ENCODE peak calls at places on chromosomes 6 and 20, in five cellular contexts. N is GM23248, E is uterus, W is suprapubic skin, B is testis. O is an unnamed sample.

GRCh38 chr6:40922281-40922680 is 116.7 kb downstream of the UNC5CL start:
- DNase-seq in W (no peak), N (peak; percentile 65), B (no peak), E (no peak), O (no peak)

GRCh38 chr20:25116746-25117457 is 35.0 kb upstream of the VSX1 start:
- DNase-seq in B (no peak), E (no peak), N (no peak), W (no peak), O (peak; percentile 42)

GRCh38 chr20:22577515-22578220 is 6.7 kb downstream of the FOXA2 start:
- DNase-seq in E (no peak), N (no peak), W (no peak), B (no peak), O (no peak)

GRCh38 chr6:16130437-16130891 is 1.6 kb downstream of the MYLIP start:
- DNase-seq in N (peak; percentile 17), E (no peak), W (no peak), B (no peak), O (peak; percentile 50)

GRCh38 chr6:33029297-33030184 is 20.1 kb upstream of the HLA-DOA start:
- DNase-seq in W (no peak), N (peak; percentile 12), E (no peak), B (peak; percentile 40), O (no peak)

GRCh38 chr6:28124971-28125353 is 553 bp downstream of the ZSCAN16 start:
- DNase-seq in E (no peak), B (no peak), N (no peak), W (no peak), O (no peak)

GRCh38 chr6:82270791-82271392 is 23.3 kb upstream of the IBTK start:
- DNase-seq in B (no peak), E (no peak), W (no peak), N (peak; percentile 64), O (no peak)

GRCh38 chr20:25860531-25861150 is 164.0 kb upstream of the ZNF337 start:
- DNase-seq in N (no peak), E (no peak), W (peak; percentile 52), B (no peak), O (no peak)

GRCh38 chr6:170296746-170297576 is 6.1 kb upstream of the DLL1 start:
- DNase-seq in B (no peak), W (no peak), N (no peak), E (no peak), O (no peak)

GRCh38 chr6:129852257-129852858 is 8.8 kb downstream of the TMEM244 start:
- DNase-seq in W (no peak), N (no peak), B (no peak), E (no peak), O (no peak)

GRCh38 chr6:122996797-122997520 is 924 bp downstream of the CLVS2 start:
- DNase-seq in B (no peak), E (no peak), W (no peak), N (no peak), O (no peak)

GRCh38 chr20:884983-885952 is 30.9 kb downstream of the ANGPT4 start:
- DNase-seq in W (no peak), N (peak; percentile 75), B (peak; percentile 83), E (peak; percentile 21), O (peak; percentile 43)

GRCh38 chr6:113433506-113433991 is 423.6 kb upstream of the MARCKS start:
- DNase-seq in W (peak; percentile 77), E (peak; percentile 72), N (peak; percentile 90), B (peak; percentile 28), O (no peak)

GRCh38 chr6:76230711-76231110 is 158.2 kb upstream of the IMPG1 start:
- DNase-seq in B (no peak), W (no peak), E (no peak), N (no peak), O (no peak)

GRCh38 chr6:137282253-137282652 is 63.1 kb upstream of the IFNGR1 start:
- DNase-seq in E (no peak), N (no peak), W (no peak), B (no peak), O (no peak)

GRCh38 chr20:47527004-47527800 is 25.5 kb downstream of the NCOA3 start:
- DNase-seq in W (no peak), E (no peak), B (no peak), N (no peak), O (no peak)

GRCh38 chr6:6683964-6684363 is 95.4 kb downstream of the LY86 start:
- DNase-seq in W (no peak), B (no peak), N (no peak), E (no peak), O (no peak)

GRCh38 chr6:17867880-17868279 is 119.6 kb downstream of the KIF13A start:
- DNase-seq in B (no peak), N (peak; percentile 76), W (no peak), E (no peak), O (peak; percentile 25)

GRCh38 chr6:100719883-100720682 is 161.0 kb downstream of the ASCC3 start:
- DNase-seq in W (no peak), B (no peak), E (no peak), N (peak; percentile 48), O (no peak)

GRCh38 chr6:13908955-13909381 is 15.8 kb upstream of the RNF182 start:
- DNase-seq in N (peak; percentile 79), E (peak; percentile 19), W (no peak), B (peak; percentile 38), O (peak; percentile 3)

GRCh38 chr6:106872044-106872443 is 102.5 kb downstream of the CD24 start:
- DNase-seq in E (no peak), W (no peak), N (peak; percentile 1), B (no peak), O (no peak)

GRCh38 chr6:25229671-25230321 is 49.4 kb upstream of the CARMIL1 start:
- DNase-seq in N (peak; percentile 73), E (no peak), B (no peak), W (no peak), O (no peak)
- H3K27ac ChIP-seq in N (peak overlapping the region; percentile 50), E (no peak overlapping the region), B (no peak overlapping the region), W (peak overlapping the region; percentile 40), O (no peak overlapping the region)

DNA sequence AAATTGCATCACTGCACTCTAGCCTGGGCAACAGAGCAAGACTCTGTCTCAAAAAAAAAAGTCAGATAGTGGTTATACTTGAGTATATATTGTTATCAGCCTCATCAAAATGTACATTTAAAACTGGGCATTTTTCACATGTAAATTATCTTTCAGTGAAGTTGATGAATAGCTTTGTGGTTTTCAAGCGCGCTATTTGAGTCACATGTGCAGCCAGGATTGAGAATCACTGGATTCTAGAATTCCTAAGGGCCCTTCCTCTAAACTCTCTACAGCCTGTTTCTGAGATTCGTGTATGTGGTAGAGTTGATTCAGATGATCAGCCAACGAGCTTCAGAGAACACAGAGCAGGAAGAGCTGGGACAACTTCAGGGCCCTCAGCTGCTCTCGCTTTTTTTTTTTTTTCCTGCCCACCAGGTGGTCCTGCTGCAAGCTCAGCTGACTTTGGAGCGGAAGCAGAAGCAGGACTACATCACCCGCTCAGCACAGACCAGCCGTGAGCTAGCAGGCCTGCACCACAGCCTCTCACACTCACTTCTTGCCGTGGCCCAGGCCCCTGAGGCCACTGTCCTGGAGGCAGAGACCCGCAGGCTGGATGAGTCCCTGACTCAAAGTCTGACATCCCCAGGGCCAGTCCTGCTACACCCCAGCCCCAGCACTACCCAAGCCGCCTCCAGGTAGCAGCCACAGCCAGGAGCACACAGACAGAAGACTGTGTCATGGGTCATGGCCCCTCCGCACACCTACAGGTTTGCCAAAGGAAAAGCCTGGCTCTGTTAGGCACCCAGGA is 18.3 kb downstream of the C20orf173 start:
- DNase-seq in B (no peak), E (no peak), N (no peak), W (no peak), O (no peak)
- H3K27ac ChIP-seq in B (no peak overlapping the region), E (no peak overlapping the region), N (no peak overlapping the region), W (no peak overlapping the region), O (no peak overlapping the region)

DNA sequence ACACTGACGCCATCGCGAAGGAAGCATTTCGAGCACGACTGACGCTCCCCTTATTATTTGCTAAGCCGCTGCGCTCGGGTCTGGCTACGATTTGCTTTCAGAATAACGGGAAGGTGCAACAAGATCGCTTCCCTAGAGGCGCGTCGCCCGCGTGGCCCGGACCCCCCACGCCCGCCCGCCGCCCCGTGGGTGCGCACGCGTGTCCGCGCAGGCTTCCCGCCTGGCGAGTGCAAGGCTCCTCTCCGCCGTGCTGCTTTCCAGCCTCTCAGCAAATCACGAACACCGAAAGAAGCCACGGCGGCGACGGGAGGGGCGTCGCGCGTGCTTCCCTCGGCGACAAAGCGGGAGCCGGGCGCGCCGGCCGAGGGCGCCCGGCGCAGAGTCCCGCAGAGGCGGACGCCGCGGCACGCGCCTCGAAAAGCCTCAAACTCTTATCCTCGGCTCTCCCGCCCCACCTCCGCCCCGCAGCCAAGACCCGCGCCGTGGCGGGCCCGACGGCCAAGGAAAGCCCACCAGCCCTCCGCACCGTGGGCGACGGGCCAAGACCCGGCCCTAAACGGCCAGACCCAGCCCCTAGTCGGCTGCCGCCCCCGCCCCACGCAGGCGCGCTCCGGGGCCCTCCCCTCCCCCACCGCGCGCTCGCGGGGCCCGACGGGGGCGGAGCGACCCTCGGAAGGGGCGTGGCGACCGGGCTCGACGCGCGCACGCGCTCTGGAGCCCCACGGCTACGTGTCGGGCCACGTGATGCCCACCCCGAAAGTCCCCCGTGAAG is 987 bp upstream of the QKI start:
- DNase-seq in E (peak; percentile 92), B (peak; percentile 88), N (peak; percentile 96), W (peak; percentile 91), O (no peak)
- H3K27ac ChIP-seq in E (peak overlapping the region; percentile 100), B (peak overlapping the region; percentile 99), N (peak overlapping the region; percentile 94), W (peak overlapping the region; percentile 100), O (peak overlapping the region; percentile 99)

DNA sequence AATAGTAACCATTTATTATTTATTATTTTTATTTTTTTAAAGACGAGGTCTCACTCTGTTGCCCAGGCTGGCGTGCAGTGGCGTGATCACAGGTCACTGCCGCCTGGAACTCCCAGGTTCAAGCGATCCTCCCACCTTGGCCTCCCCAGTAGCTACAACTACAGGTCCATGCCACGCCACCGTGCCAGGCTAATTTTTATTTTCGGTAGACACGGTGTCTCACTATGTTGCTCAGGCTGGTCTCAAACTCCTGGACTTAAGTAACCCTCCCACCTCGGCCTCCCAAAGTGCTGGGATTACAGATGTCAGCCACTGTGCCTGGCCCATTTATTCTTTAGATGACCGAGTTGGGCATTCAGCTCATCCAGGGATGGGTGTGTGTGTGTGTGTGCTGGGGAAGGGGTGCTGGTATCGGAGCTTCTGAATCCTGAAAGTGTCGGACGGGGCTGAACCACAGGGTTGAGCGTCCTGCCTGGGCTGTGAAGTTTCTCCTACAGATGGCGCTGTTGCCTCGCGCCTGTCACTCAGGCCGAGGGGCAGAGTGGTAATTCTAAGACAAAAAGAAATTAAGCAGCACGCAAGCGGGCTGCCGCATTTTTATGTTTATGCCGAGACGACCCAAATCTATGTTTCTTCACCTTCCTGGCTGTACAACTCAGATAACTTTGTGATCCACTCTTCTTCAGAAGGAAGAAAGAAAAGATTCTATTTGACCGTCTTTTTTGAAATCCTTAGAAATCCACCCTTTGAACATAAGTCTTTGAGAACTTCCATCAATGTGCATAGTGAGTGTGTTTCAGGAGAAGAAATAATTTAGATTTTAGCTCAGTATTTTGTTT is 252.8 kb downstream of the CDH26 start:
- DNase-seq in B (peak; percentile 83), W (peak; percentile 70), N (peak; percentile 67), E (peak; percentile 30), O (peak; percentile 72)
- H3K27ac ChIP-seq in B (no peak overlapping the region), W (no peak overlapping the region), N (no peak overlapping the region), E (no peak overlapping the region), O (no peak overlapping the region)

DNA sequence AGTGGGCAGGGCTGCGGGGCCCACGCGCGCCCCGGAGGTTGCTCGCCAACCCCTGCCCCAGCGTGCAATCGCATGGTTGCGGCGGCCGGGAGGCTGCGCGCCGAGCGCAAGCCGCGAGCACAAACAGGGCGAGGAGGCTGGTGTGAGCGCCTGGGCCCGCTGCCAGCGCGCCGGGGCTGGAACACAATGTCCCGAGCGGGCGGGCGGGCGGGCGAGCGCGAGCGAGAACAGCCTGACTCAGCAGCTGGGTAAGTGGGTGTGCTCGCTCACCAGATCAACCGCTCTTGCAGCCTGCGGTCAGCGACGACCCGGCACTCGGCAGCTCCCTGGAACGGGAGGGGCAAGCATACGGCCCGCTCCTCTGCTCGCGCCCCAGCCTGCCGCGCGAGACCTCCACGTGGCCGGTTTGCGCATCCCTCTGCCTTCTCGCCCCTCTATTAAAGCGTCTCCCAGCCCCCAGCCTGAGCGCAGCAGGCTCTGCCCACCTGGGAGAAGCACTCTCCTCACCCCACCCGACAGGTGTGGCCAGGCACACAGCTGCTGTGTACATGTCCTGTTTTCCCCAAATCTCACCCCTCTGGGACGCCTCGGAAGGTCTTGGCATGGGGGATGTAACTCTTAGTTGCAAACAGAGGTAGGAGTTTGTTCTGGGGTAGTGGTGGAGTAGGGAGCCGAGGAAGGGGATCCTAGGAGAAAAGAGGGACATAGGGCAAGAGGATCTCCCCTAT is 8.7 kb upstream of the ARMC12 start:
- DNase-seq in B (peak; percentile 94), W (peak; percentile 97), E (peak; percentile 93), N (peak; percentile 93), O (peak; percentile 68)
- H3K27ac ChIP-seq in B (peak overlapping the region; percentile 98), W (peak overlapping the region; percentile 100), E (peak overlapping the region; percentile 98), N (peak overlapping the region; percentile 35), O (peak overlapping the region; percentile 100)